ENCODE peak calls at places on chromosomes 1 and 21, in seven cellular contexts. J is breast epithelium, Z is upper lobe of left lung, O is transverse colon, P is stomach, A is endothelial cell of umbilical vein, E is HCT116. K is an unnamed sample.

GRCh38 chr1:1290238-1290731 is 10.0 kb downstream of the SCNN1D start:
- DNase-seq in J (no peak), Z (peak), O (peak), P (peak), A (peak), E (no peak), K (no peak)

GRCh38 chr1:38804062-38804886 is 55.3 kb downstream of the RRAGC start:
- DNase-seq in J (no peak), Z (no peak), O (no peak), P (no peak), A (no peak), E (no peak), K (no peak)

GRCh38 chr1:109777436-109777835 is 13.7 kb upstream of the EPS8L3 start:
- DNase-seq in J (peak), Z (no peak), O (peak), P (no peak), A (no peak), E (no peak), K (peak)

GRCh38 chr1:190908691-190909090 is 431.0 kb upstream of the BRINP3 start:
- DNase-seq in J (no peak), Z (no peak), O (no peak), P (no peak), A (no peak), E (no peak), K (no peak)

GRCh38 chr1:111968511-111968910 is 21.0 kb downstream of the KCND3 start:
- DNase-seq in J (no peak), Z (no peak), O (no peak), P (no peak), A (no peak), E (no peak), K (no peak)

GRCh38 chr1:16719571-16720402 is 20.5 kb upstream of the RNU1-4 start:
- DNase-seq in J (peak), Z (no peak), O (peak), P (peak), A (peak), E (no peak), K (peak)

GRCh38 chr1:42680921-42681683 is 1.1 kb upstream of the YBX1 start:
- DNase-seq in J (no peak), Z (no peak), O (no peak), P (no peak), A (peak), E (no peak), K (no peak)

GRCh38 chr1:177975588-177976495 is 6.0 kb upstream of the SEC16B start:
- DNase-seq in J (no peak), Z (no peak), O (no peak), P (no peak), A (no peak), E (no peak), K (no peak)

GRCh38 chr1:116163533-116163932 is 52.3 kb downstream of the MAB21L3 start:
- DNase-seq in J (no peak), Z (no peak), O (no peak), P (no peak), A (no peak), E (no peak), K (no peak)

GRCh38 chr1:30751830-30752650 is 5.5 kb downstream of the LAPTM5 start:
- DNase-seq in J (no peak), Z (no peak), O (no peak), P (no peak), A (no peak), E (no peak), K (no peak)

GRCh38 chr1:165543651-165544452 is at the start of gene LRRC52:
- DNase-seq in J (peak), Z (peak), O (no peak), P (peak), A (no peak), E (no peak), K (no peak)

GRCh38 chr1:236502972-236503639 is 20.7 kb upstream of the LGALS8 start:
- DNase-seq in J (no peak), Z (peak), O (peak), P (peak), A (peak), E (peak), K (peak)

GRCh38 chr21:37819372-37819771 is 96.9 kb downstream of the KCNJ6 start:
- DNase-seq in J (no peak), Z (no peak), O (no peak), P (no peak), A (no peak), E (no peak), K (no peak)

GRCh38 chr1:7561936-7562728 is 209.0 kb upstream of the VAMP3 start:
- DNase-seq in J (no peak), Z (no peak), O (no peak), P (no peak), A (no peak), E (no peak), K (no peak)

GRCh38 chr1:24713176-24713575 is 32.1 kb upstream of the CLIC4 start:
- DNase-seq in J (no peak), Z (no peak), O (no peak), P (no peak), A (no peak), E (no peak), K (no peak)

GRCh38 chr1:159200759-159201158 is 3.9 kb upstream of the ACKR1 start:
- DNase-seq in J (no peak), Z (no peak), O (no peak), P (no peak), A (no peak), E (no peak), K (no peak)

GRCh38 chr1:184866991-184867788 is 107.1 kb downstream of the NIBAN1 start:
- DNase-seq in J (no peak), Z (no peak), O (peak), P (no peak), A (no peak), E (no peak), K (no peak)

GRCh38 chr1:2319291-2319690 is 72.1 kb downstream of the MORN1 start:
- DNase-seq in J (no peak), Z (no peak), O (no peak), P (no peak), A (no peak), E (no peak), K (no peak)

GRCh38 chr1:119653839-119654170 is 5.7 kb upstream of the ZNF697 start:
- DNase-seq in J (no peak), Z (no peak), O (no peak), P (no peak), A (no peak), E (no peak), K (no peak)

GRCh38 chr1:97832490-97832889 is 88.3 kb downstream of the DPYD start:
- DNase-seq in J (no peak), Z (no peak), O (no peak), P (no peak), A (no peak), E (no peak), K (no peak)

GRCh38 chr1:18921506-18922251 is 19.3 kb upstream of the ALDH4A1 start:
- DNase-seq in J (no peak), Z (no peak), O (no peak), P (no peak), A (peak), E (no peak), K (no peak)

GRCh38 chr1:223732993-223733798 is 20.9 kb downstream of the CAPN2 start:
- DNase-seq in J (no peak), Z (no peak), O (no peak), P (peak), A (peak), E (no peak), K (no peak)

GRCh38 chr1:64848812-64849211 is 103.9 kb downstream of the RAVER2 start:
- DNase-seq in J (no peak), Z (no peak), O (no peak), P (no peak), A (no peak), E (no peak), K (no peak)

GRCh38 chr1:43035821-43036456 is 77.3 kb upstream of the SLC2A1 start:
- DNase-seq in J (no peak), Z (no peak), O (no peak), P (no peak), A (no peak), E (no peak), K (no peak)

GRCh38 chr1:245181123-245181522 is 26.3 kb downstream of the KIF26B start:
- DNase-seq in J (no peak), Z (no peak), O (no peak), P (no peak), A (no peak), E (no peak), K (no peak)

GRCh38 chr1:108033486-108034081 is 68.6 kb upstream of the VAV3 start:
- DNase-seq in J (no peak), Z (no peak), O (no peak), P (no peak), A (no peak), E (no peak), K (no peak)

GRCh38 chr1:42186172-42186571 is 21.6 kb upstream of the GUCA2A start:
- DNase-seq in J (no peak), Z (no peak), O (no peak), P (no peak), A (peak), E (no peak), K (no peak)

GRCh38 chr1:17903386-17903785 is 148.3 kb downstream of the ACTL8 start:
- DNase-seq in J (no peak), Z (no peak), O (no peak), P (peak), A (no peak), E (no peak), K (no peak)

GRCh38 chr1:107926436-107927080 is 38.4 kb downstream of the VAV3 start:
- DNase-seq in J (no peak), Z (no peak), O (no peak), P (no peak), A (no peak), E (no peak), K (no peak)

GRCh38 chr1:11802973-11803885 is 2.5 kb downstream of the MTHFR start:
- DNase-seq in J (peak), Z (peak), O (peak), P (peak), A (peak), E (peak), K (peak)
- TF ChIP-seq POLR2AphosphoS5 in J (peak), Z (peak), O (peak), P (peak), A (peak), E (no peak), K (peak)

GRCh38 chr1:212971312-212971711 is 21.0 kb downstream of the VASH2 start:
- DNase-seq in J (no peak), Z (peak), O (no peak), P (peak), A (no peak), E (no peak), K (peak)
- TF ChIP-seq POLR2AphosphoS5 in J (no peak), Z (no peak), O (no peak), P (no peak), A (no peak), E (no peak), K (no peak)

GRCh38 chr1:206469411-206469932 is 804 bp upstream of the IKBKE start:
- DNase-seq in J (no peak), Z (no peak), O (peak), P (peak), A (no peak), E (no peak), K (no peak)
- TF ChIP-seq POLR2AphosphoS5 in J (no peak), Z (no peak), O (no peak), P (no peak), A (no peak), E (no peak), K (no peak)

DNA sequence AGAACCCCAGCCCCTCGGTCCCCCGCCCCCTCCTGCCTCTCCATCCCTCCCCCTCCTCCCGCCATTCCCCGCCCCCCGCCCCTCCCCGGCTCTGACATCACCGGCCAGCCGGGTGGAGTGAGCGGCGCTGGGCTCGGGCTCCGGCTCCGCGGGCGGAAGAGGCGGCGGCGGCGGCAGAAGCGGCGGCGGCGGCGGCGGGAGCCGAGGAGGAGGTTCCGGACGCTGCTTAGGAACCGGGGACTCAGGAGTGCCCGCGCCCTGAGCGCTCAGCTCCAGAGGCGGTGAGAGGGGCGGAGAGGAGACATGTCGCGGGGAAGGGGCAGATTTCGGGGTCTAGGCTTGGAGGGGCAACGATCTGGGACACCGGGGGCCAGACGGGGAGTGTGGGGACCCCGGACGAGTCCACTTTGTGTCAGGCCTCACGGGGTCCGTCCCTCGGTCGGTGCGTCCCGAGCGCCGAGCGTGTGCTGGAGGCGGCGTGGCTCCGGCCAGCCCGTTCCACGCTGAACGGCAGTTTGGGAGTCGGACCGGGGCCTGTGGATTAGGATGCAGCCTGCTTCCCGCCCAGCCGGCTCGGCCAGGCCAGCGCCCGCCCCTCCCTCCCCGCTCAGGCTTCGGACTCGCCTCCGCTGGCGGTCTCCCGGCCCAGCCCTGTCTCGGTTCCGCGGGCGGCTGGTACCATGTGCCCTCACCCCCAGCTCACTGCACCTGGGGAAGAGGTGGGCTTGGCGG is at the start of gene PEA15:
- DNase-seq in J (peak), Z (peak), O (peak), P (peak), A (peak), E (peak), K (peak)
- TF ChIP-seq POLR2AphosphoS5 in J (peak), Z (peak), O (peak), P (peak), A (peak), E (peak), K (peak)

GRCh38 chr21:41171210-41171609 is 3.2 kb downstream of the BACE2 start:
- DNase-seq in J (peak), Z (peak), O (peak), P (peak), A (peak), E (no peak), K (peak)
- TF ChIP-seq POLR2AphosphoS5 in J (peak), Z (no peak), O (no peak), P (peak), A (no peak), E (no peak), K (peak)

DNA sequence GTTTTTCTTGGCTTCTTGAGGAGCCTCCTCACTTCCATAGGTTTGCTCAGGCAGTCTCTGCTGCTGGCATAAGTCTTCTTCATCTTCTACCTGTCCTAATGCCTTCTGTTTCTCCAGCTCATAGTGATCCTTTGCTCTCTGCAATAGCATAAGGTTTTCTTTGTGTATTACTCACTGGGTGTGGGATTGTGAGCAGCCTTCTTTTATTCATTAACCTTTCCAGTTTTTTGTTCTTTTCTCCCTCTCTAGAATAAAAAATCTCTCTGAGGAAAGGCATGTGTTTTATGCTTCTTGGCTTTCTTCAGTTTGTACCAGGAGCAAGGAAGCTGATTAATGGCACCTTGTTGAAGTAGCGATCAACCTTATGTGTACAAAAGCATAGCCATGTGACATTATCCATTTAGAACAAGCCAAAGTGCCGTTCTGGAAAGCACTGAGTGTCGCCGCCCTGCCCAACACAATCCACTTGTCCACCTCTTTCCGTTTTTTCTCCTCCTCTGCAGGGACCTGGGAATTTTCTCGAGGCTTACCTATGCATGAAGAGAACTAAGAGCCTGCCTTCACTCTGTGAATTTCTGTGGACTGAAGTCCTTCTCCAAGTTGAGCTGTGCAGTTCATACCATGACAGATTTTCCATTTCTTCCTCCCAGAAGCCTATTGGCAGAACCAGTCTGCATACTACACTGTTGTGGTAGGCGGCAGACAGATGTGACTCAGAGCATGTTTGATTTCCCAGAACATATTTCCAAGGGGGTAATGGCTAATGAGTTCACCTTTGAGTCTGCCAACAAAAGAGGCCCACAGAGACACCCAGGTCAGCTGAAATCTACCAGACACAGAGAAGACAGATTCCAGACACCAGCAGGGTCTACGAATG is 39.0 kb downstream of the DPT start:
- DNase-seq in J (no peak), Z (peak), O (no peak), P (no peak), A (no peak), E (no peak), K (no peak)
- TF ChIP-seq POLR2AphosphoS5 in J (no peak), Z (no peak), O (no peak), P (peak), A (no peak), E (no peak), K (peak)

DNA sequence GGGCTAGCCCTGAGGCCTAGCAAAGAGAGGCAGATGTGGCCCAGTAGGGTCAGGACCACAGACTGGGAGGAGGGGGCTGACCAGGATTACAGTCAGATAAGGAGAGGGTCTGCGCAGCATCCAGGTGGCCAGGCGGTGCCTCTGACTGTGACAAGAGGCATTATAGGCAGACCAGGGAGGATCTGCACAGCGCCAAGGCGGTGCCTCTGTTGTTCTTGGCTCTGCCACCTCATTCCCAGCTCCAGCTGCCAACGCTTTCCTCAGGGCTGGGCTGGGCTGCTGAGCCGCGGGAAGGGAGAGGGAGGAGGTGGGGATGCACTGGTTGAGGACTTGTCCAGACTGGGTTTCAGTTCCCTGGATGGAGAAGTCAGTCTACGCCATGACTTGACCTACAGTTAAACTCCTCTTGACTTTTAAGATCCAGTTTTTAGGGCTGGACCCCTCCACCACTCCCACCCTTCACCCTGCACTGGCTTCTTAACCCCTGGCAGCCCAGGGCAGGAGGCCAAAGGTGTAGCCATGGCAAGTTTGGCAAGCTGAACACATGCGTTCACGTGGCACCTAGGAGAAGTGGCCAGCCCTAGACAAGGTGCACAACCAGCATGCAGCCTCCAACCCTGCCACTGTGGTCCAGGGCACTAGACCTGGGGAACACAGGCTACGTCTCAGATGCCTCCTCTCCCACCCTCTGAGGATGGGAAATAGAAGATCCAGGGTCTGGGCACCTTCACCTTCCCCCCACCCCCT is 4.5 kb upstream of the CRABP2 start:
- DNase-seq in J (peak), Z (no peak), O (peak), P (peak), A (peak), E (no peak), K (peak)
- TF ChIP-seq POLR2AphosphoS5 in J (no peak), Z (no peak), O (no peak), P (no peak), A (no peak), E (no peak), K (no peak)

GRCh38 chr21:46607605-46608004 is 2.7 kb upstream of the S100B start:
- DNase-seq in J (no peak), Z (no peak), O (no peak), P (no peak), A (no peak), E (no peak), K (no peak)

GRCh38 chr21:46604975-46605758 is at the start of gene S100B:
- DNase-seq in J (no peak), Z (no peak), O (no peak), P (no peak), A (no peak), E (no peak), K (peak)

GRCh38 chr21:46604329-46604974 is 430 bp downstream of the S100B start:
- DNase-seq in J (no peak), Z (no peak), O (no peak), P (no peak), A (no peak), E (no peak), K (no peak)

GRCh38 chr21:46606427-46606813 is 1.5 kb upstream of the S100B start:
- DNase-seq in J (no peak), Z (no peak), O (no peak), P (no peak), A (no peak), E (no peak), K (no peak)

GRCh38 chr21:46605759-46606426 is 1.0 kb upstream of the S100B start:
- DNase-seq in J (no peak), Z (peak), O (peak), P (peak), A (no peak), E (no peak), K (no peak)
- TF ChIP-seq POLR2AphosphoS5 in J (no peak), Z (peak), O (no peak), P (no peak), A (no peak), E (no peak), K (no peak)